ENCODE peak calls at places on chromosomes 16 and 17, in eight cellular contexts. One of them, this sample, is unnamed. For H3K27me3 and H3K36me3, the result is how much of the 10 kb centered on the place peaks cover.

GRCh38 chr17:64327201-64327930 is 63.3 kb downstream of the PECAM1 start:
- DNase-seq in breast epithelium: no peak
- DNase-seq in spleen: no peak
- DNase-seq in sigmoid colon: no peak
- DNase-seq in transverse colon: no peak
- DNase-seq in GM23338: no peak
- DNase-seq in stomach: no peak
- DNase-seq in SK-N-SH: no peak
- DNase-seq in this sample: no peak

GRCh38 chr16:14486520-14487303 is 143.3 kb downstream of the PARN start:
- DNase-seq in stomach: peak
- DNase-seq in transverse colon: peak
- DNase-seq in spleen: no peak
- DNase-seq in sigmoid colon: peak
- DNase-seq in SK-N-SH: peak
- DNase-seq in breast epithelium: peak
- DNase-seq in GM23338: peak
- DNase-seq in this sample: peak

GRCh38 chr16:68605746-68606145 is 39.4 kb upstream of the CDH3 start:
- DNase-seq in breast epithelium: no peak
- DNase-seq in sigmoid colon: no peak
- DNase-seq in GM23338: no peak
- DNase-seq in SK-N-SH: no peak
- DNase-seq in transverse colon: no peak
- DNase-seq in spleen: no peak
- DNase-seq in stomach: no peak
- DNase-seq in this sample: no peak

GRCh38 chr17:20266806-20267458 is 200.4 kb downstream of the LGALS9B start:
- DNase-seq in spleen: no peak
- DNase-seq in stomach: no peak
- DNase-seq in SK-N-SH: no peak
- DNase-seq in sigmoid colon: no peak
- DNase-seq in GM23338: no peak
- DNase-seq in breast epithelium: no peak
- DNase-seq in transverse colon: no peak
- DNase-seq in this sample: no peak

GRCh38 chr17:29838961-29839360 is 91.1 kb downstream of the SSH2 start:
- DNase-seq in SK-N-SH: peak
- DNase-seq in sigmoid colon: no peak
- DNase-seq in GM23338: peak
- DNase-seq in transverse colon: no peak
- DNase-seq in spleen: no peak
- DNase-seq in stomach: no peak
- DNase-seq in breast epithelium: no peak
- DNase-seq in this sample: no peak

GRCh38 chr16:46607529-46607928 is 13.7 kb downstream of the SHCBP1 start:
- DNase-seq in breast epithelium: no peak
- DNase-seq in GM23338: peak
- DNase-seq in transverse colon: no peak
- DNase-seq in SK-N-SH: no peak
- DNase-seq in sigmoid colon: no peak
- DNase-seq in stomach: no peak
- DNase-seq in spleen: no peak
- DNase-seq in this sample: no peak

GRCh38 chr17:78925662-78926555 is 722 bp upstream of the TIMP2 start:
- DNase-seq in SK-N-SH: peak
- DNase-seq in spleen: peak
- DNase-seq in stomach: peak
- DNase-seq in GM23338: peak
- DNase-seq in sigmoid colon: peak
- DNase-seq in transverse colon: peak
- DNase-seq in breast epithelium: peak
- DNase-seq in this sample: no peak

GRCh38 chr17:59311051-59311468 is 20.4 kb upstream of the YPEL2 start:
- DNase-seq in SK-N-SH: peak
- DNase-seq in transverse colon: peak
- DNase-seq in spleen: no peak
- DNase-seq in sigmoid colon: no peak
- DNase-seq in GM23338: peak
- DNase-seq in breast epithelium: no peak
- DNase-seq in stomach: peak
- DNase-seq in this sample: peak

GRCh38 chr16:69916445-69916844 is 34.7 kb upstream of the CLEC18A start:
- DNase-seq in stomach: no peak
- DNase-seq in SK-N-SH: no peak
- DNase-seq in sigmoid colon: no peak
- DNase-seq in breast epithelium: no peak
- DNase-seq in GM23338: no peak
- DNase-seq in transverse colon: no peak
- DNase-seq in spleen: no peak
- DNase-seq in this sample: no peak

GRCh38 chr16:27470567-27471431 is 68.8 kb downstream of the IL21R start:
- DNase-seq in breast epithelium: no peak
- DNase-seq in stomach: no peak
- DNase-seq in spleen: peak
- DNase-seq in transverse colon: no peak
- DNase-seq in SK-N-SH: no peak
- DNase-seq in GM23338: no peak
- DNase-seq in sigmoid colon: no peak
- DNase-seq in this sample: no peak

GRCh38 chr16:3534126-3534525 is 33.3 kb downstream of the CLUAP1 start:
- DNase-seq in sigmoid colon: no peak
- DNase-seq in transverse colon: no peak
- DNase-seq in spleen: no peak
- DNase-seq in GM23338: no peak
- DNase-seq in SK-N-SH: no peak
- DNase-seq in stomach: no peak
- DNase-seq in breast epithelium: no peak
- DNase-seq in this sample: no peak

GRCh38 chr16:10906914-10907756 is 30.1 kb downstream of the CIITA start:
- DNase-seq in breast epithelium: no peak
- DNase-seq in stomach: no peak
- DNase-seq in spleen: peak
- DNase-seq in SK-N-SH: peak
- DNase-seq in sigmoid colon: no peak
- DNase-seq in transverse colon: no peak
- DNase-seq in GM23338: peak
- DNase-seq in this sample: no peak

GRCh38 chr17:8470447-8471047 is 34.9 kb downstream of the NDEL1 start:
- DNase-seq in breast epithelium: peak
- DNase-seq in sigmoid colon: peak
- DNase-seq in SK-N-SH: no peak
- DNase-seq in stomach: no peak
- DNase-seq in spleen: no peak
- DNase-seq in transverse colon: no peak
- DNase-seq in GM23338: no peak
- DNase-seq in this sample: peak

GRCh38 chr17:1829189-1829578 is 518 bp downstream of the SMYD4 start:
- DNase-seq in GM23338: peak
- DNase-seq in spleen: no peak
- DNase-seq in sigmoid colon: peak
- DNase-seq in stomach: no peak
- DNase-seq in SK-N-SH: no peak
- DNase-seq in transverse colon: peak
- DNase-seq in breast epithelium: no peak
- DNase-seq in this sample: no peak

GRCh38 chr17:47277921-47278320 is 24.3 kb downstream of the ITGB3 start:
- DNase-seq in spleen: no peak
- DNase-seq in sigmoid colon: no peak
- DNase-seq in SK-N-SH: no peak
- DNase-seq in GM23338: no peak
- DNase-seq in breast epithelium: no peak
- DNase-seq in stomach: no peak
- DNase-seq in transverse colon: no peak
- DNase-seq in this sample: no peak

GRCh38 chr16:76780556-76780955 is 410.4 kb upstream of the MON1B start:
- DNase-seq in stomach: no peak
- DNase-seq in spleen: no peak
- DNase-seq in transverse colon: no peak
- DNase-seq in sigmoid colon: no peak
- DNase-seq in SK-N-SH: no peak
- DNase-seq in GM23338: no peak
- DNase-seq in breast epithelium: no peak
- DNase-seq in this sample: peak

GRCh38 chr16:77585379-77585778 is 136.9 kb upstream of the NUDT7 start:
- DNase-seq in SK-N-SH: no peak
- DNase-seq in spleen: no peak
- DNase-seq in GM23338: no peak
- DNase-seq in stomach: no peak
- DNase-seq in breast epithelium: no peak
- DNase-seq in sigmoid colon: no peak
- DNase-seq in transverse colon: no peak
- DNase-seq in this sample: no peak

GRCh38 chr17:58166682-58167081 is at the start of gene OR4D2:
- DNase-seq in SK-N-SH: no peak
- DNase-seq in sigmoid colon: no peak
- DNase-seq in transverse colon: no peak
- DNase-seq in spleen: no peak
- DNase-seq in stomach: no peak
- DNase-seq in GM23338: no peak
- DNase-seq in breast epithelium: no peak
- DNase-seq in this sample: no peak

GRCh38 chr17:58161566-58161965 is 5.2 kb upstream of the OR4D2 start:
- DNase-seq in GM23338: no peak
- DNase-seq in transverse colon: no peak
- DNase-seq in spleen: no peak
- DNase-seq in breast epithelium: no peak
- DNase-seq in sigmoid colon: no peak
- DNase-seq in stomach: no peak
- DNase-seq in SK-N-SH: no peak
- DNase-seq in this sample: no peak

GRCh38 chr17:58165981-58166380 is 801 bp upstream of the OR4D2 start:
- DNase-seq in transverse colon: no peak
- DNase-seq in spleen: no peak
- DNase-seq in breast epithelium: no peak
- DNase-seq in sigmoid colon: no peak
- DNase-seq in stomach: no peak
- DNase-seq in SK-N-SH: no peak
- DNase-seq in GM23338: peak
- DNase-seq in this sample: no peak
- H3K27me3 ChIP-seq in transverse colon: under half
- H3K27me3 ChIP-seq in spleen: under half
- H3K27me3 ChIP-seq in breast epithelium: under half
- H3K27me3 ChIP-seq in sigmoid colon: under half
- H3K27me3 ChIP-seq in stomach: under half
- H3K27me3 ChIP-seq in SK-N-SH: under half
- H3K27me3 ChIP-seq in GM23338: under half
- H3K27me3 ChIP-seq in this sample: under half

GRCh38 chr16:75239463-75240122 is 11.8 kb downstream of the BCAR1 start:
- DNase-seq in stomach: no peak
- DNase-seq in SK-N-SH: no peak
- DNase-seq in spleen: no peak
- DNase-seq in breast epithelium: no peak
- DNase-seq in sigmoid colon: peak
- DNase-seq in transverse colon: no peak
- DNase-seq in GM23338: no peak
- DNase-seq in this sample: no peak
- TF ChIP-seq POLR2AphosphoS5 in stomach: no peak
- TF ChIP-seq POLR2AphosphoS5 in SK-N-SH: no peak
- TF ChIP-seq POLR2AphosphoS5 in spleen: no peak
- TF ChIP-seq POLR2AphosphoS5 in breast epithelium: no peak
- TF ChIP-seq POLR2AphosphoS5 in sigmoid colon: no peak
- TF ChIP-seq POLR2AphosphoS5 in transverse colon: no peak
- TF ChIP-seq POLR2AphosphoS5 in GM23338: no peak
- TF ChIP-seq POLR2AphosphoS5 in this sample: no peak

GRCh38 chr16:57000271-57001025 is 11.1 kb downstream of the NLRC5 start:
- DNase-seq in breast epithelium: peak
- DNase-seq in sigmoid colon: peak
- DNase-seq in transverse colon: peak
- DNase-seq in stomach: peak
- DNase-seq in SK-N-SH: no peak
- DNase-seq in GM23338: no peak
- DNase-seq in spleen: peak
- DNase-seq in this sample: no peak
- H3K36me3 ChIP-seq in breast epithelium: under half
- H3K36me3 ChIP-seq in sigmoid colon: under half
- H3K36me3 ChIP-seq in transverse colon: under half
- H3K36me3 ChIP-seq in stomach: under half
- H3K36me3 ChIP-seq in SK-N-SH: under half
- H3K36me3 ChIP-seq in GM23338: under half
- H3K36me3 ChIP-seq in spleen: under half
- H3K36me3 ChIP-seq in this sample: under half

DNA sequence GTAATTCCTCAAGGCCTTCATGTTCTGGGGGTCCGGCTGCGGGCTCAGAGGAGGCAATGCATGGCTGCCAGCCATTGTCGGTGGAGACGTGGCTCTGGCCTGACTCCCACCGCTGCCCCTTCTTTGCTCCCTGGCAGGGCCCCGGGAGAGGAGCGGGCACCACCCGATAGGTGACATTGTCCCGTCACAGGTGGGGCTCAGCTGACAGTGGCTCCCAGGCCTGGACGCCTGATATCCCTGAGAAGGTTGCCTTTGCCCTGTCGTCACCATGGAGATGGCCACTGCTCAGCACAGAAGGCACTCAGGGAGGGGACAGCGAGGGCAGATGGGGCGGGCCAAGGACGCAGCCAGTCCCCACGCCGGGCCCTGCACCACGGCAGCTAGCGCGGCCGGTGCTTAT is 42.6 kb downstream of the SOX8 start:
- DNase-seq in spleen: no peak
- DNase-seq in SK-N-SH: no peak
- DNase-seq in sigmoid colon: no peak
- DNase-seq in GM23338: no peak
- DNase-seq in stomach: no peak
- DNase-seq in breast epithelium: no peak
- DNase-seq in transverse colon: no peak
- DNase-seq in this sample: no peak
- H3K27me3 ChIP-seq in spleen: half or more
- H3K27me3 ChIP-seq in SK-N-SH: half or more
- H3K27me3 ChIP-seq in sigmoid colon: under half
- H3K27me3 ChIP-seq in GM23338: under half
- H3K27me3 ChIP-seq in stomach: half or more
- H3K27me3 ChIP-seq in breast epithelium: half or more
- H3K27me3 ChIP-seq in transverse colon: half or more
- H3K27me3 ChIP-seq in this sample: under half